ENCODE peak calls at places on chromosomes 3 and 15, in six cellular contexts. One of them, this sample, is unnamed.

GRCh38 chr3:150068440-150069157 is 97.9 kb upstream of the PFN2 start:
- DNase-seq in NB4: no peak
- DNase-seq in lower leg skin: no peak
- DNase-seq in A549: no peak
- DNase-seq in Peyer's patch: no peak
- DNase-seq in esophagus muscularis mucosa: peak; percentile 75
- DNase-seq in this sample: no peak

GRCh38 chr3:138381950-138382715 is 33.8 kb downstream of the MRAS start:
- DNase-seq in esophagus muscularis mucosa: no peak
- DNase-seq in Peyer's patch: peak; percentile 2
- DNase-seq in A549: no peak
- DNase-seq in lower leg skin: peak; percentile 92
- DNase-seq in NB4: peak; percentile 28
- DNase-seq in this sample: no peak

GRCh38 chr15:35753486-35753885 is 207.5 kb upstream of the DPH6 start:
- DNase-seq in NB4: no peak
- DNase-seq in Peyer's patch: no peak
- DNase-seq in esophagus muscularis mucosa: no peak
- DNase-seq in A549: no peak
- DNase-seq in lower leg skin: no peak
- DNase-seq in this sample: no peak

GRCh38 chr3:193149998-193150397 is 91.0 kb upstream of the PLAAT1 start:
- DNase-seq in lower leg skin: no peak
- DNase-seq in NB4: peak; percentile 8
- DNase-seq in A549: no peak
- DNase-seq in Peyer's patch: no peak
- DNase-seq in esophagus muscularis mucosa: no peak
- DNase-seq in this sample: no peak

GRCh38 chr3:194296448-194296831 is 54.7 kb downstream of the CPN2 start:
- DNase-seq in NB4: no peak
- DNase-seq in esophagus muscularis mucosa: no peak
- DNase-seq in lower leg skin: peak; percentile 85
- DNase-seq in Peyer's patch: no peak
- DNase-seq in A549: peak; percentile 66
- DNase-seq in this sample: no peak

GRCh38 chr3:105364113-105364512 is 2.6 kb upstream of the ALCAM start:
- DNase-seq in Peyer's patch: no peak
- DNase-seq in NB4: no peak
- DNase-seq in A549: no peak
- DNase-seq in lower leg skin: no peak
- DNase-seq in esophagus muscularis mucosa: no peak
- DNase-seq in this sample: no peak

GRCh38 chr3:43872901-43873300 is 182.2 kb downstream of the ABHD5 start:
- DNase-seq in A549: peak; percentile 85
- DNase-seq in Peyer's patch: no peak
- DNase-seq in NB4: no peak
- DNase-seq in esophagus muscularis mucosa: peak; percentile 66
- DNase-seq in lower leg skin: no peak
- DNase-seq in this sample: no peak

GRCh38 chr3:126577256-126577655 is 18.5 kb upstream of the C3orf22 start:
- DNase-seq in lower leg skin: no peak
- DNase-seq in Peyer's patch: no peak
- DNase-seq in esophagus muscularis mucosa: no peak
- DNase-seq in A549: no peak
- DNase-seq in NB4: no peak
- DNase-seq in this sample: no peak

GRCh38 chr3:120762575-120762974 is 20.0 kb downstream of the GTF2E1 start:
- DNase-seq in esophagus muscularis mucosa: no peak
- DNase-seq in NB4: no peak
- DNase-seq in A549: no peak
- DNase-seq in lower leg skin: no peak
- DNase-seq in Peyer's patch: no peak
- DNase-seq in this sample: no peak

GRCh38 chr3:164984947-164985346 is 93.3 kb downstream of the SI start:
- DNase-seq in A549: no peak
- DNase-seq in Peyer's patch: no peak
- DNase-seq in esophagus muscularis mucosa: no peak
- DNase-seq in lower leg skin: no peak
- DNase-seq in NB4: no peak
- DNase-seq in this sample: no peak

GRCh38 chr3:127746400-127747057 is 73.8 kb downstream of the ABTB1 start:
- DNase-seq in A549: peak; percentile 95
- DNase-seq in NB4: no peak
- DNase-seq in Peyer's patch: peak; percentile 69
- DNase-seq in esophagus muscularis mucosa: no peak
- DNase-seq in lower leg skin: no peak
- DNase-seq in this sample: no peak

GRCh38 chr3:151918253-151919029 is 45.0 kb downstream of the SUCNR1 start:
- DNase-seq in Peyer's patch: no peak
- DNase-seq in lower leg skin: no peak
- DNase-seq in NB4: peak; percentile 80
- DNase-seq in esophagus muscularis mucosa: no peak
- DNase-seq in A549: peak; percentile 75
- DNase-seq in this sample: peak; percentile 65

GRCh38 chr3:145182196-145182911 is 978.6 kb downstream of the PLOD2 start:
- DNase-seq in esophagus muscularis mucosa: no peak
- DNase-seq in NB4: no peak
- DNase-seq in A549: no peak
- DNase-seq in lower leg skin: no peak
- DNase-seq in Peyer's patch: no peak
- DNase-seq in this sample: no peak

GRCh38 chr15:26971303-26972018 is 480 bp downstream of the GABRG3 start:
- DNase-seq in lower leg skin: no peak
- DNase-seq in NB4: no peak
- DNase-seq in A549: no peak
- DNase-seq in Peyer's patch: no peak
- DNase-seq in esophagus muscularis mucosa: no peak
- DNase-seq in this sample: no peak

GRCh38 chr15:71811036-71811736 is 832 bp downstream of the NR2E3 start:
- DNase-seq in Peyer's patch: no peak
- DNase-seq in NB4: no peak
- DNase-seq in A549: no peak
- DNase-seq in esophagus muscularis mucosa: peak; percentile 39
- DNase-seq in lower leg skin: no peak
- DNase-seq in this sample: no peak

GRCh38 chr3:52155912-52156311 is 1.7 kb upstream of the POC1A start:
- DNase-seq in lower leg skin: no peak
- DNase-seq in A549: no peak
- DNase-seq in NB4: no peak
- DNase-seq in Peyer's patch: no peak
- DNase-seq in esophagus muscularis mucosa: no peak
- DNase-seq in this sample: no peak

GRCh38 chr15:59022188-59022587 is 34.7 kb downstream of the RNF111 start:
- DNase-seq in esophagus muscularis mucosa: no peak
- DNase-seq in Peyer's patch: no peak
- DNase-seq in A549: no peak
- DNase-seq in lower leg skin: no peak
- DNase-seq in NB4: no peak
- DNase-seq in this sample: no peak

GRCh38 chr3:182869059-182869458 is 75.8 kb downstream of the ATP11B start:
- DNase-seq in esophagus muscularis mucosa: no peak
- DNase-seq in Peyer's patch: no peak
- DNase-seq in A549: no peak
- DNase-seq in lower leg skin: no peak
- DNase-seq in NB4: no peak
- DNase-seq in this sample: no peak

GRCh38 chr15:33987444-33987843 is 19.1 kb downstream of the CHRM5 start:
- DNase-seq in lower leg skin: no peak
- DNase-seq in NB4: no peak
- DNase-seq in esophagus muscularis mucosa: no peak
- DNase-seq in Peyer's patch: no peak
- DNase-seq in A549: no peak
- DNase-seq in this sample: no peak

GRCh38 chr3:126348308-126348920 is 8.8 kb downstream of the KLF15 start:
- DNase-seq in A549: peak; percentile 13
- DNase-seq in Peyer's patch: no peak
- DNase-seq in esophagus muscularis mucosa: no peak
- DNase-seq in lower leg skin: peak; percentile 78
- DNase-seq in NB4: no peak
- DNase-seq in this sample: peak; percentile 11

GRCh38 chr3:23701711-23702110 is 104.0 kb upstream of the UBE2E1 start:
- DNase-seq in esophagus muscularis mucosa: no peak
- DNase-seq in NB4: no peak
- DNase-seq in A549: no peak
- DNase-seq in Peyer's patch: no peak
- DNase-seq in lower leg skin: no peak
- DNase-seq in this sample: no peak

GRCh38 chr3:142723968-142724681 is at the start of gene TRPC1:
- DNase-seq in A549: peak; percentile 93
- DNase-seq in Peyer's patch: peak; percentile 78
- DNase-seq in lower leg skin: peak; percentile 93
- DNase-seq in esophagus muscularis mucosa: peak; percentile 95
- DNase-seq in NB4: peak; percentile 90
- DNase-seq in this sample: peak; percentile 88

GRCh38 chr3:40780341-40780800 is 255.6 kb downstream of the ZNF621 start:
- DNase-seq in lower leg skin: peak; percentile 92
- DNase-seq in NB4: no peak
- DNase-seq in esophagus muscularis mucosa: peak; percentile 93
- DNase-seq in A549: no peak
- DNase-seq in Peyer's patch: no peak
- DNase-seq in this sample: no peak

GRCh38 chr3:194475978-194476377 is 10.8 kb downstream of the ATP13A3 start:
- DNase-seq in lower leg skin: no peak
- DNase-seq in NB4: no peak
- DNase-seq in Peyer's patch: no peak
- DNase-seq in A549: no peak
- DNase-seq in esophagus muscularis mucosa: no peak
- DNase-seq in this sample: no peak

GRCh38 chr15:48406911-48407310 is 75.7 kb downstream of the DUT start:
- DNase-seq in esophagus muscularis mucosa: no peak
- DNase-seq in A549: no peak
- DNase-seq in lower leg skin: no peak
- DNase-seq in NB4: peak; percentile 2
- DNase-seq in Peyer's patch: no peak
- DNase-seq in this sample: peak; percentile 39

GRCh38 chr3:129016725-129017530 is 15.8 kb downstream of the EFCC1 start:
- DNase-seq in A549: no peak
- DNase-seq in esophagus muscularis mucosa: no peak
- DNase-seq in lower leg skin: no peak
- DNase-seq in Peyer's patch: no peak
- DNase-seq in NB4: peak; percentile 37
- DNase-seq in this sample: peak; percentile 83

GRCh38 chr3:122167630-122168029 is 15.8 kb upstream of the CASR start:
- DNase-seq in esophagus muscularis mucosa: no peak
- DNase-seq in lower leg skin: no peak
- DNase-seq in A549: no peak
- DNase-seq in NB4: peak; percentile 25
- DNase-seq in Peyer's patch: no peak
- DNase-seq in this sample: no peak

GRCh38 chr3:193499801-193500485 is 54.8 kb downstream of the ATP13A4 start:
- DNase-seq in Peyer's patch: no peak
- DNase-seq in lower leg skin: no peak
- DNase-seq in A549: no peak
- DNase-seq in NB4: no peak
- DNase-seq in esophagus muscularis mucosa: no peak
- DNase-seq in this sample: no peak

GRCh38 chr3:197331131-197331530 is 32.7 kb upstream of the DLG1 start:
- DNase-seq in esophagus muscularis mucosa: no peak
- DNase-seq in lower leg skin: no peak
- DNase-seq in Peyer's patch: no peak
- DNase-seq in A549: no peak
- DNase-seq in NB4: no peak
- DNase-seq in this sample: no peak

GRCh38 chr3:191217331-191217730 is 18.3 kb downstream of the OSTN start:
- DNase-seq in lower leg skin: no peak
- DNase-seq in esophagus muscularis mucosa: no peak
- DNase-seq in Peyer's patch: no peak
- DNase-seq in A549: no peak
- DNase-seq in NB4: no peak
- DNase-seq in this sample: no peak

GRCh38 chr15:54387808-54388207 is 409.6 kb downstream of the UNC13C start:
- DNase-seq in lower leg skin: no peak
- DNase-seq in A549: no peak
- DNase-seq in Peyer's patch: no peak
- DNase-seq in NB4: no peak
- DNase-seq in esophagus muscularis mucosa: no peak
- DNase-seq in this sample: no peak

DNA sequence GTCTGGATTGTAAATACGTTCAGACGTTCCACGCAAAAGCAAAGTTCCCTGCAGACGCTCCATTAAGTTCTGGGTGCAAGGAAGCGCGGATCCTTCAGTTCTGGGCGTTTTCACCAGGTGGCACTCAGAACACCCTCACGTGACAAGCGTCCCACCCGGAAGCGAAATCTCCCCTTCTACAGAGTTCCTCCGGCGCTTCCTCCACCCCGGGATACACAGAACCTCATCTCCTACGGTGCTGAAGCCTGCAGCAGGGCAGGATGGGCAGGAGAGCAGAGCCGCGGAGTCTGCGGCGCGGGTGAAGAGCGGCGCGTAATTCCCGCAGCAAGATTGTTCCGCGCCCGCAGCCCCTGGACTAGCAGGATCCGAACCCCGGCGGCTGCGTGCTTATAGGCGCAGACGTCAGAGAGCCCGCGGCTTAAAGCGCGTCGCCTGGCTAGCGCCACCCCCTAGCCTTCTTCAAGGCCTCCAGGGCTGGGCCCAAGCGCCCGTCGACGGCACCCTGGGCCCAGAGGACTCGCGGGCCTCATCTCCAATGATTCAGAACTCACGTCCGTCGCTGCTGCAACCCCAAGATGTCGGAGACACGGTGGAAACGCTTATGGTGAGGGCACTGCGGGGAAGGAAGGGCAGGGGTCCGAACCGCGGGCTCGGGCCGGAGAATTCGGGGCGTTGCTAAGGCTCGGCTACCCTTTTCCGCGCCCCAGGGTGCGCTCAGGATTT is at the start of gene SLC25A38:
- DNase-seq in Peyer's patch: peak; percentile 90
- DNase-seq in lower leg skin: peak; percentile 94
- DNase-seq in A549: peak; percentile 94
- DNase-seq in esophagus muscularis mucosa: peak; percentile 96
- DNase-seq in NB4: peak; percentile 94
- DNase-seq in this sample: no peak
- TF ChIP-seq POLR2A in Peyer's patch: peak; percentile 45
- TF ChIP-seq POLR2A in lower leg skin: no peak
- TF ChIP-seq POLR2A in A549: peak; percentile 51
- TF ChIP-seq POLR2A in esophagus muscularis mucosa: no peak
- TF ChIP-seq POLR2A in NB4: peak; percentile 73
- TF ChIP-seq POLR2A in this sample: no peak

GRCh38 chr3:42025388-42026138 is 63.7 kb upstream of the ULK4 start:
- DNase-seq in NB4: peak; percentile 91
- DNase-seq in lower leg skin: peak; percentile 98
- DNase-seq in A549: peak; percentile 67
- DNase-seq in esophagus muscularis mucosa: peak; percentile 98
- DNase-seq in Peyer's patch: peak; percentile 81
- DNase-seq in this sample: peak; percentile 72
- TF ChIP-seq POLR2A in NB4: no peak
- TF ChIP-seq POLR2A in lower leg skin: no peak
- TF ChIP-seq POLR2A in A549: no peak
- TF ChIP-seq POLR2A in esophagus muscularis mucosa: no peak
- TF ChIP-seq POLR2A in Peyer's patch: no peak
- TF ChIP-seq POLR2A in this sample: no peak

GRCh38 chr3:144018776-144019175 is 47.2 kb downstream of the DIPK2A start:
- DNase-seq in lower leg skin: no peak
- DNase-seq in esophagus muscularis mucosa: no peak
- DNase-seq in Peyer's patch: no peak
- DNase-seq in NB4: no peak
- DNase-seq in A549: no peak
- DNase-seq in this sample: no peak
- TF ChIP-seq POLR2A in lower leg skin: no peak
- TF ChIP-seq POLR2A in esophagus muscularis mucosa: no peak
- TF ChIP-seq POLR2A in Peyer's patch: no peak
- TF ChIP-seq POLR2A in NB4: no peak
- TF ChIP-seq POLR2A in A549: no peak
- TF ChIP-seq POLR2A in this sample: no peak

GRCh38 chr3:135564696-135565095 is 400.8 kb upstream of the PPP2R3A start:
- DNase-seq in Peyer's patch: no peak
- DNase-seq in esophagus muscularis mucosa: no peak
- DNase-seq in NB4: no peak
- DNase-seq in A549: no peak
- DNase-seq in lower leg skin: no peak
- DNase-seq in this sample: no peak
- TF ChIP-seq POLR2A in Peyer's patch: no peak
- TF ChIP-seq POLR2A in esophagus muscularis mucosa: no peak
- TF ChIP-seq POLR2A in NB4: no peak
- TF ChIP-seq POLR2A in A549: no peak
- TF ChIP-seq POLR2A in lower leg skin: no peak
- TF ChIP-seq POLR2A in this sample: no peak

This sample was measured in erythroblast.